ENCODE peak calls at places on chromosomes 6 and 20, in seven cellular contexts. M is stimulated activated CD8-positive, alpha-beta memory T cell treated with anti-CD3 and anti-CD28 coated beads, Interleukin-4, amount 100 ng/mL, for 4 hours; K is mammary epithelial cell; B is GM10248; R is H54; J is lower lobe of right lung; X is DMS79. H is an unnamed sample.

GRCh38 chr6:146146836-146147235 is 118.0 kb downstream of the GRM1 start:
- DNase-seq in B (no peak), K (no peak), X (no peak), R (no peak), M (no peak), J (no peak), H (no peak)

GRCh38 chr6:87183687-87184086 is 28.3 kb downstream of the ZNF292 start:
- DNase-seq in K (peak; percentile 30), B (no peak), R (no peak), J (no peak), X (no peak), M (no peak), H (no peak)

GRCh38 chr6:13368716-13369115 is 40.4 kb upstream of the TBC1D7 start:
- DNase-seq in J (no peak), M (no peak), R (no peak), X (no peak), K (peak; percentile 78), B (no peak), H (no peak)

GRCh38 chr6:136494710-136495109 is 55.5 kb downstream of the MAP7 start:
- DNase-seq in J (no peak), M (no peak), B (no peak), K (no peak), R (no peak), X (no peak), H (no peak)

GRCh38 chr20:21156266-21156665 is 30.4 kb downstream of the KIZ start:
- DNase-seq in M (no peak), R (no peak), K (peak; percentile 16), B (no peak), J (no peak), X (no peak), H (no peak)

GRCh38 chr6:10429638-10430427 is 15.0 kb upstream of the TFAP2A start:
- DNase-seq in M (no peak), X (no peak), J (no peak), K (peak; percentile 74), R (no peak), B (no peak), H (no peak)

GRCh38 chr6:11093065-11093590 is 506 bp upstream of the SMIM13 start:
- DNase-seq in R (peak; percentile 55), J (no peak), B (peak; percentile 70), M (no peak), K (no peak), X (peak; percentile 22), H (no peak)

GRCh38 chr6:35583893-35584688 is 71.4 kb upstream of the TULP1 start:
- DNase-seq in B (peak; percentile 53), X (peak; percentile 39), J (no peak), K (peak; percentile 65), M (peak; percentile 36), R (no peak), H (peak; percentile 59)

GRCh38 chr20:62276448-62276847 is 26.3 kb upstream of the ADRM1 start:
- DNase-seq in R (no peak), M (no peak), J (no peak), B (no peak), K (no peak), X (no peak), H (no peak)

GRCh38 chr6:42423244-42423643 is 28.5 kb downstream of the TRERF1 start:
- DNase-seq in M (no peak), R (no peak), B (peak; percentile 39), K (no peak), X (no peak), J (no peak), H (peak; percentile 23)

GRCh38 chr6:110053395-110054240 is 75.5 kb downstream of the GPR6 start:
- DNase-seq in M (no peak), X (no peak), B (peak; percentile 50), K (peak; percentile 29), J (no peak), R (peak; percentile 16), H (no peak)

GRCh38 chr6:80214436-80215022 is 108.1 kb downstream of the BCKDHB start:
- DNase-seq in R (peak; percentile 6), B (peak; percentile 24), J (no peak), K (peak; percentile 28), M (no peak), X (no peak), H (no peak)

GRCh38 chr6:167579786-167580370 is 246.8 kb upstream of the AFDN start:
- DNase-seq in B (no peak), J (no peak), K (no peak), X (no peak), R (no peak), M (no peak), H (no peak)

GRCh38 chr20:25126630-25127029 is 44.7 kb upstream of the VSX1 start:
- DNase-seq in B (no peak), K (no peak), X (no peak), R (no peak), J (no peak), M (no peak), H (no peak)

GRCh38 chr20:23433628-23434027 is 5.9 kb upstream of the CSTL1 start:
- DNase-seq in M (no peak), X (no peak), J (no peak), R (no peak), K (no peak), B (no peak), H (no peak)

GRCh38 chr20:49267327-49267726 is 10.5 kb downstream of the ZNFX1 start:
- DNase-seq in K (no peak), X (no peak), J (no peak), B (peak; percentile 30), M (no peak), R (no peak), H (no peak)

GRCh38 chr6:129857838-129858237 is 3.3 kb downstream of the TMEM244 start:
- DNase-seq in R (no peak), J (no peak), B (no peak), M (no peak), X (no peak), K (no peak), H (no peak)

GRCh38 chr20:7207186-7207585 is 439.7 kb downstream of the BMP2 start:
- DNase-seq in B (no peak), M (no peak), K (peak; percentile 31), X (no peak), J (no peak), R (no peak), H (no peak)